ENCODE peak calls at places on chromosomes 11 and 22, in ten cellular contexts. Y is naive thymus-derived CD8-positive, alpha-beta T cell; K is left lobe of liver; E is hepatic stellate cell; A is IMR-90; O is activated CD4-positive, alpha-beta T cell treated with anti-CD3 and anti-CD28 coated beads, Interleukin-2, amount 50 U/mL, for 1 hour; G is pancreas; H is mesenchymal stem cell; I is tibial artery; V is NCI-H446 treated with DMSO at 0.1 percent for 48 hours. L is an unnamed sample.

GRCh38 chr11:83063073-83063754 is 8.5 kb downstream of the RAB30 start:
- DNase-seq in H (peak), V (no peak), O (no peak), G (no peak), K (no peak), Y (peak), E (peak), A (peak), I (no peak), L (no peak)

GRCh38 chr11:27933992-27934829 is 173.7 kb downstream of the KIF18A start:
- DNase-seq in H (peak), E (peak), O (no peak), K (no peak), V (no peak), Y (no peak), G (no peak), A (peak), I (peak), L (no peak)

GRCh38 chr11:106961048-106961447 is 57.2 kb downstream of the GUCY1A2 start:
- DNase-seq in V (no peak), A (no peak), I (no peak), Y (no peak), K (no peak), G (no peak), H (peak), O (no peak), E (peak), L (no peak)

GRCh38 chr22:17921871-17922821 is 102.2 kb downstream of the MICAL3 start:
- DNase-seq in V (no peak), E (no peak), O (no peak), Y (no peak), G (no peak), A (no peak), I (no peak), H (no peak), K (peak), L (no peak)

GRCh38 chr11:116787786-116788486 is at the start of gene ZPR1:
- DNase-seq in G (peak), K (peak), O (peak), V (no peak), E (peak), I (peak), H (peak), A (peak), Y (peak), L (peak)

GRCh38 chr11:108813086-108813485 is 148.2 kb downstream of the DDX10 start:
- DNase-seq in O (no peak), E (no peak), K (no peak), Y (no peak), I (no peak), H (no peak), V (no peak), A (no peak), G (no peak), L (no peak)

GRCh38 chr11:122440783-122441701 is 214.5 kb upstream of the UBASH3B start:
- DNase-seq in I (peak), Y (no peak), K (peak), O (no peak), G (no peak), E (peak), H (peak), V (no peak), A (no peak), L (no peak)

GRCh38 chr11:77400775-77401469 is 73.0 kb downstream of the PAK1 start:
- DNase-seq in O (no peak), G (no peak), H (no peak), K (no peak), V (peak), A (no peak), E (no peak), Y (no peak), I (no peak), L (no peak)